ENCODE peak calls at places on chromosomes 1 and 21, in nine cellular contexts. M is breast epithelium, T is astrocyte of the spinal cord, X is foreskin fibroblast, L is HCT116, J is stomach, A is fibroblast of mammary gland, F is right cardiac atrium, P is mammary epithelial cell. S is an unnamed sample.

GRCh38 chr21:14918542-14918941 is 146.3 kb downstream of the NRIP1 start:
- DNase-seq in M (no peak), T (no peak), X (no peak), L (no peak), J (no peak), A (no peak), F (no peak), P (no peak), S (no peak)

GRCh38 chr1:118985611-118986290 is 2.4 kb downstream of the TBX15 start:
- DNase-seq in M (no peak), T (no peak), X (no peak), L (no peak), J (no peak), A (peak), F (no peak), P (no peak), S (no peak)

GRCh38 chr1:60033066-60033465 is 40.5 kb downstream of the C1orf87 start:
- DNase-seq in M (no peak), T (no peak), X (no peak), L (no peak), J (no peak), A (peak), F (no peak), P (no peak), S (no peak)

GRCh38 chr1:235069577-235070563 is 58.8 kb downstream of the TOMM20 start:
- DNase-seq in M (peak), T (peak), X (peak), L (no peak), J (peak), A (peak), F (peak), P (peak), S (peak)

GRCh38 chr21:39788383-39788782 is 43.4 kb downstream of the IGSF5 start:
- DNase-seq in M (peak), T (peak), X (peak), L (peak), J (peak), A (peak), F (peak), P (peak), S (peak)

GRCh38 chr1:150259758-150260669 is 2.4 kb downstream of the CA14 start:
- DNase-seq in M (no peak), T (no peak), X (no peak), L (no peak), J (peak), A (no peak), F (peak), P (peak), S (peak)

GRCh38 chr1:170131984-170132383 is 13.8 kb upstream of the NTMT2 start:
- DNase-seq in M (no peak), T (no peak), X (no peak), L (no peak), J (no peak), A (no peak), F (no peak), P (no peak), S (no peak)

GRCh38 chr1:98316286-98316685 is 345.2 kb upstream of the SNX7 start:
- DNase-seq in M (no peak), T (peak), X (peak), L (no peak), J (no peak), A (peak), F (no peak), P (peak), S (no peak)

GRCh38 chr1:109761227-109762038 is 2.3 kb downstream of the EPS8L3 start:
- DNase-seq in M (no peak), T (no peak), X (no peak), L (no peak), J (peak), A (no peak), F (no peak), P (no peak), S (no peak)

GRCh38 chr1:68570859-68571258 is 74.0 kb upstream of the DEPDC1 start:
- DNase-seq in M (no peak), T (no peak), X (no peak), L (no peak), J (no peak), A (peak), F (no peak), P (no peak), S (no peak)

GRCh38 chr1:243727503-243728191 is 122.4 kb downstream of the AKT3 start:
- DNase-seq in M (no peak), T (no peak), X (no peak), L (no peak), J (no peak), A (no peak), F (no peak), P (no peak), S (no peak)

GRCh38 chr21:17585875-17586450 is 26.7 kb downstream of the BTG3 start:
- DNase-seq in M (no peak), T (peak), X (peak), L (peak), J (no peak), A (peak), F (no peak), P (peak), S (no peak)

GRCh38 chr1:25990702-25991395 is 7.0 kb downstream of the PAFAH2 start:
- DNase-seq in M (no peak), T (no peak), X (no peak), L (no peak), J (no peak), A (no peak), F (no peak), P (no peak), S (no peak)

GRCh38 chr1:163163861-163164582 is 38.7 kb downstream of the RGS5 start:
- DNase-seq in M (no peak), T (peak), X (peak), L (no peak), J (no peak), A (peak), F (no peak), P (peak), S (no peak)

DNA sequence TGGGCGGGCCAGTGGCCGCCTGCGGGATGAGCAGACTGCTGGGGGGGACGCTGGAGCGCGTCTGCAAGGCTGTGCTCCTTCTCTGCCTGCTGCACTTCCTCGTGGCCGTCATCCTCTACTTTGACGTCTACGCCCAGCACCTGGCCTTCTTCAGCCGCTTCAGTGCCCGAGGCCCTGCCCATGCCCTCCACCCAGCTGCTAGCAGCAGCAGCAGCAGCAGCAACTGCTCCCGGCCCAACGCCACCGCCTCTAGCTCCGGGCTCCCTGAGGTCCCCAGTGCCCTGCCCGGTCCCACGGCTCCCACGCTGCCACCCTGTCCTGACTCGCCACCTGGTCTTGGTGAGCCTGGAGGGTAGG is 2.1 kb downstream of the B4GALT2 start:
- DNase-seq in M (no peak), T (no peak), X (no peak), L (no peak), J (peak), A (no peak), F (peak), P (peak), S (no peak)
- H3K4me3 ChIP-seq in M (peak), T (no peak), X (peak), L (no peak), J (no peak), A (peak), F (no peak), P (peak), S (no peak)

DNA sequence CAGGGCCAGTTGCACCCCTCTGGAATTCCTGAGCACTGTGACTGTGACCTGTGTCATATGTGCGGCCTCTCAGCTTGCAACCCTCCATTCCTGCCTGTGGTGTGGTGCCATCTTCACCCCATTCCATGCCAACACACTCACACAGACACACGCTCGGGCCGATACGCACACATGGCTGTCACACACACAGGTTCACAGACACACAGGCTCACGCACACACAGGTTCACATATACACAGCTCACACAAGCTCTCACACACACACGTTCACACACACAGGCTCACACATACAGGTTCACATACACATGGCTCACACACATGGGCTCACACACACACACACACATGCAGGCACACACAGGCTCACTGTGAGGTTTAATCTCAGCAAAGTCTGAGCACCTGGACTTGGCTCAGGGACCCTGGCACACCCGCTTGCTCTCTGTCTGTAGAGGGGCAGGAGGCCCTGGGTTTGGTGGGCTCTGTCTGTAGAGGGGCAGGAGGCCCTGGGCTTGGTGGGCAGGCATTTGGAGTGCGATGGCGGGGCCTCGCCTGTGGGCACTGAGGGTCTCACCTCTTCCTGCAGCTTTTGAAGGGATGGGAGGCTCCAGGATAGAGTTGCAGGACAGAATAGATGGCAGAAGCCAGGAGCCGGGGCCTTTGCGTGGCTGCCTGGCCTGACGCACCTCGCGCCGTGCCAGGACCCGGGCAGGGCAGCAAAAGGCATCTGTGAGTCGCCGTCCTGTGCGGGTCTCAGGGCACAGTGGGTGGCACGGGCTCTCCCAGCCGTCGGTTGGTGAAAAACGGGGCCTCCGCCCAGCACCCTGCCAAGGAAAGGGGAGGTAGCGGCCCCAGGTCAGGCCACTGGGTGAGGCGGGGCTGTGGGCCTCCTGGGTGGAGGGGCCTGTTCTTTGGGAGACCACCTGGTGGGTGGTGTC is 17.1 kb downstream of the COL18A1 start:
- DNase-seq in M (no peak), T (no peak), X (no peak), L (no peak), J (no peak), A (no peak), F (peak), P (no peak), S (no peak)
- H3K4me3 ChIP-seq in M (peak), T (no peak), X (no peak), L (no peak), J (no peak), A (no peak), F (no peak), P (no peak), S (no peak)

DNA sequence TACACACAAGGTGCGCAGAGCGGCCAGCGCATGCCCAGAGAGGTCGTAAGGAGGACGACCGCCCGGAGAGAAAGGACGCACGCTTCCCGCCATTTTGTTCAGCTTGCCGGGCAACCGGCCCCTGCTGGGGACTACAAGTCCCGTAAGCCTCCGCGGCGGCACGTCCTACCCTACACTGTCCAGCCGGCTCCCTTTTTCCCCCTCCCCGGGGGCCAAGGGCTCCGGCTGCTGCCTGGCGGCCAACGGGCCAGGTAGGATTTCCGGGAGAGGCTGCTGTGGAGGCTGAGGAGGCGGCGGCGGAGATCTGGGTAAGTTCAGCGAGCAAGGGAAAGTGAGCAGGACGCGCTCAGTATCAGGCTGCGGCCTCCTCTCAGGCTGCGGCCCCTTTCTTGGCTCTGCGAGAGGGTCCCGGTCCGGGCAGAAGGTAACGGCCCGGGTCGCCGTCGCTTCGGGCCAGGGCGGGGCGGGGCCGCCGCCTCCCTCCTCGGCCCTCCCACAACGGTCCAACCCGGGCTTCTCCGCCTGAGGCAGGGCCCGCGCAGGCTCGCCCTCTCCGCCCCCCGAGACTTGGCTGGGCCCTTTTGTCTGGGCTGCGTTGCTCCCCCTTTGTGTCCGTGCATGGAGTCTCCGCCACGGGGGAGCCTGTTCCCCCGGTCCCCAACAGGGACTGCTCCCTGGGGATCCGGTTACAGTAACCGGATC is at the start of gene PHACTR4:
- DNase-seq in M (peak), T (peak), X (peak), L (peak), J (peak), A (peak), F (peak), P (peak), S (peak)
- H3K4me3 ChIP-seq in M (peak), T (peak), X (peak), L (peak), J (peak), A (peak), F (peak), P (peak), S (peak)

GRCh38 chr21:31892686-31893085 is 19.9 kb downstream of the HUNK start:
- DNase-seq in M (no peak), T (no peak), X (no peak), L (no peak), J (no peak), A (no peak), F (no peak), P (no peak), S (no peak)
- H3K4me3 ChIP-seq in M (no peak), T (no peak), X (no peak), L (no peak), J (no peak), A (no peak), F (no peak), P (no peak), S (no peak)

GRCh38 chr21:27837933-27838332 is 871.0 kb upstream of the ADAMTS5 start:
- DNase-seq in M (no peak), T (no peak), X (no peak), L (no peak), J (no peak), A (no peak), F (no peak), P (no peak), S (no peak)

GRCh38 chr21:27833298-27833697 is 866.4 kb upstream of the ADAMTS5 start:
- DNase-seq in M (no peak), T (no peak), X (no peak), L (no peak), J (no peak), A (no peak), F (no peak), P (no peak), S (no peak)

GRCh38 chr21:27831177-27831576 is 864.3 kb upstream of the ADAMTS5 start:
- DNase-seq in M (no peak), T (no peak), X (no peak), L (no peak), J (no peak), A (no peak), F (no peak), P (no peak), S (no peak)

GRCh38 chr21:27827972-27828371 is 861.1 kb upstream of the ADAMTS5 start:
- DNase-seq in M (no peak), T (no peak), X (no peak), L (no peak), J (no peak), A (no peak), F (no peak), P (peak), S (no peak)

DNA sequence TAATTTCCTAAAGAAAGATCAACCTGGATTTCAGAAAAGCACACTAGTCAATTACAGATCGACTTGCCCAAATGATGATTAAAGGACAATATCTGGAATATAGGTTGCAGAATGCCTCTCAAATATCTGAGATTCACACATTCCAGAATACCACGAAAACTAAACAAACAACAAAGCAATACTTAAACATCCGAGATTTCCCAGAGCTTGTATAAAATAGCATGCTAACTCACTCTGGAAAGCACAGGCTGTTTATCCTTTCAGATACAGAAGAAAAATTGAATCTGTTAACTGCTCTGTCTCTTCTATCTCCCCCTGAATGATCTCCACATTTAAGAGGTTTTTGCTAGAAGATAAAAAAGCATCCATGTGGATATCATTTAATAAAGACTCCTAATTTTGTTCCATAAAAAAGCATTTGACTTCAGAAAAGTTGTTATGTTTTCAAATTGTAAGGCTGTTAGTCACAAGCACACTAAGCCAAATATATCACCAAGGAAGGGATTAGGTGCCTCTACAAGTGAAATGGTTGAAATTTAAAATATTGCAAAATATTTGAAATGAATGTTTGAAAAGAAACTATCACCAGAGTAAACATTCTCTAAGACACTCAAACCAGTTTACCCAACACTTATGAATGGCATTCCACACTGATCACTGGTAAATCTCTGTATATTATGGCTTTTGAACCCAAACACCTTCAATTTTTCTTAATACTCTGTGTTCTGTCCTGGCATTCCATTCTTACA is 865.1 kb upstream of the ADAMTS5 start:
- DNase-seq in M (no peak), T (peak), X (no peak), L (no peak), J (no peak), A (peak), F (no peak), P (no peak), S (no peak)
- H3K4me3 ChIP-seq in M (no peak), T (no peak), X (no peak), L (no peak), J (no peak), A (no peak), F (no peak), P (no peak), S (no peak)

DNA sequence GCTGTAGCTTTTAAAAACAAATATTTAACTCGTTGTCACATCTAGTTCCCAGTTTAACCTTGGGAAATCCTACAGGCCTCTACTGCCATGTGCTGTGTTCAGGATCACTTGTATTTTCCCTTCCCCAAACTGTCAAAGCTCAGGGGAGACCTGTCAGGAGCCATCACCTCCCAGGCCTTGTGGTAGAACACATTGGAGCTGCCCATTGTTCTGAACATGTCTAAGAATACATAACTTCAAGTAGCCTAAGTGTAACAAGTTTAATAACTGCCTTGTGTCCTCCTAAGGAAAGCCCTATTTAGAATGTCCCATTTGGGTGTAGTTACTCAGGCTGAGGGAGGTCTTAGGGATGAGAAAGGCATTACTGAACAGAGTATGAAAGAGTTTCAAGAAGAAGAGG is 28.6 kb upstream of the PIGC start:
- DNase-seq in M (no peak), T (no peak), X (no peak), L (no peak), J (no peak), A (no peak), F (no peak), P (peak), S (no peak)
- H3K4me3 ChIP-seq in M (no peak), T (no peak), X (no peak), L (no peak), J (no peak), A (no peak), F (no peak), P (no peak), S (no peak)

DNA sequence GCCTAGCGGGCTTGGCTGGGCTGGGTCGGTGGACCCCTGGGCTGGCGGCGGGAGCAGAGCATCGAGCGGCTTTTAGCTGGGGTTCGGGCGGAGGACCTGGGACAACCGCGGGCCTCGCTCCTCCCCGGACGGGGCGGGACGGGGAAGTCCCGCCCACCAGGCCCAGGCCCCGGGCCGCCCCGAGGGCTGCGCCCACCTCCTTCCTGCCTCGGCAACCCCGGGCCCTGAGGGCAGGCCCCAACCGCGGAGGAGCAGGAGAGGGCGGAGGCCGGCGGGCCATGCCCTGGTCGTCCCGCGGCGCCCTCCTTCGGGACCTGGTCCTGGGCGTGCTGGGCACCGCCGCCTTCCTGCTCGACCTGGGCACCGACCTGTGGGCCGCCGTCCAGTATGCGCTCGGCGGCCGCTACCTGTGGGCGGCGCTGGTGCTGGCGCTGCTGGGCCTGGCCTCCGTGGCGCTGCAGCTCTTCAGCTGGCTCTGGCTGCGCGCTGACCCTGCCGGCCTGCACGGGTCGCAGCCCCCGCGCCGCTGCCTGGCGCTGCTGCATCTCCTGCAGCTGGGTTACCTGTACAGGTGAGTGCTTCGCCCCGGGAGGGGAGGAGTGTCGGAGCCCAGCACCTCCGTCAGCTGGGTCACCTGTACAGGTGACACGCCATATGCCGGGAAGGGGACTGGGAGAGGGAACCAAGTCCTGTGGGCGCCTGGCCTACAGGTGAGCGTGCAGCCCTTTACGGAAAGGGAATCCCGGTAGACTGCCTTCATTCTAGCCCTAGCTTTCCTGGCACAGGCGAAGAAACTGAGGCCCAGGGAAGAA is at the start of gene XKR8:
- DNase-seq in M (peak), T (peak), X (peak), L (peak), J (peak), A (peak), F (peak), P (peak), S (peak)
- H3K4me3 ChIP-seq in M (peak), T (peak), X (peak), L (peak), J (peak), A (peak), F (peak), P (peak), S (peak)

GRCh38 chr1:8342325-8342724 is 24.4 kb downstream of the SLC45A1 start:
- DNase-seq in M (no peak), T (peak), X (peak), L (no peak), J (no peak), A (peak), F (no peak), P (no peak), S (no peak)

GRCh38 chr1:8344893-8345507 is 27.1 kb downstream of the SLC45A1 start:
- DNase-seq in M (no peak), T (no peak), X (no peak), L (no peak), J (no peak), A (no peak), F (no peak), P (no peak), S (no peak)

GRCh38 chr1:8343044-8343443 is 25.1 kb downstream of the SLC45A1 start:
- DNase-seq in M (no peak), T (no peak), X (no peak), L (no peak), J (no peak), A (no peak), F (no peak), P (no peak), S (no peak)

GRCh38 chr1:8345621-8346415 is 27.9 kb downstream of the SLC45A1 start:
- DNase-seq in M (no peak), T (no peak), X (no peak), L (no peak), J (no peak), A (no peak), F (no peak), P (no peak), S (no peak)

GRCh38 chr1:8343464-8344001 is 25.6 kb downstream of the SLC45A1 start:
- DNase-seq in M (peak), T (peak), X (peak), L (peak), J (peak), A (peak), F (peak), P (peak), S (no peak)
- H3K4me3 ChIP-seq in M (peak), T (no peak), X (no peak), L (peak), J (no peak), A (peak), F (no peak), P (no peak), S (no peak)

S was measured in thyroid gland.